ENCODE peak calls at places on chromosomes 6 and 20, in nine cellular contexts. I is ascending aorta; X is tibial nerve; J is K562; M is PC-3; Z is DND-41; G is transverse colon; V is kidney; T is CD4-positive, CD25-positive, alpha-beta regulatory T cell. O is an unnamed sample.

GRCh38 chr6:41939848-41940758 is 1.5 kb downstream of the CCND3 start:
- DNase-seq in M (peak; percentile 36), X (no peak), T (no peak), Z (peak; percentile 57), J (peak; percentile 61), V (no peak), G (peak; percentile 77), I (no peak), O (no peak)

GRCh38 chr20:36344517-36345132 is 38.5 kb downstream of the DLGAP4 start:
- DNase-seq in Z (peak; percentile 64), T (peak; percentile 4), X (peak; percentile 21), J (peak; percentile 68), V (peak; percentile 49), G (peak; percentile 14), I (no peak), M (peak; percentile 72), O (peak; percentile 47)

GRCh38 chr6:113718588-113718987 is 138.6 kb upstream of the MARCKS start:
- DNase-seq in G (no peak), J (no peak), I (no peak), X (no peak), T (no peak), V (no peak), M (no peak), Z (no peak), O (no peak)

GRCh38 chr6:148401581-148401980 is 58.9 kb downstream of the SASH1 start:
- DNase-seq in X (no peak), M (no peak), G (no peak), T (no peak), Z (no peak), I (no peak), V (no peak), J (no peak), O (no peak)

GRCh38 chr6:27668442-27669275 is 195.8 kb upstream of the ZNF184 start:
- DNase-seq in T (no peak), V (no peak), I (no peak), J (peak; percentile 86), X (no peak), G (peak; percentile 23), M (peak; percentile 93), Z (no peak), O (peak; percentile 82)

GRCh38 chr6:169292340-169293124 is 38.9 kb upstream of the THBS2 start:
- DNase-seq in X (peak; percentile 69), J (no peak), M (peak; percentile 57), I (no peak), V (no peak), G (no peak), Z (no peak), T (no peak), O (peak; percentile 76)

GRCh38 chr20:13342469-13343242 is 121.6 kb downstream of the ISM1 start:
- DNase-seq in G (no peak), X (no peak), V (no peak), J (no peak), M (no peak), I (no peak), T (no peak), Z (no peak), O (no peak)

GRCh38 chr6:28553384-28553985 is 27.8 kb downstream of the GPX5 start:
- DNase-seq in Z (no peak), I (no peak), V (no peak), M (no peak), G (no peak), X (no peak), J (no peak), T (no peak), O (no peak)

GRCh38 chr6:41028618-41029486 is 10.2 kb downstream of the UNC5CL start:
- DNase-seq in X (no peak), V (no peak), Z (peak; percentile 73), T (no peak), M (no peak), G (no peak), I (no peak), J (no peak), O (no peak)

GRCh38 chr6:113433506-113433991 is 423.6 kb upstream of the MARCKS start:
- DNase-seq in I (peak; percentile 68), X (peak; percentile 70), J (no peak), M (peak; percentile 66), G (peak; percentile 53), V (peak; percentile 68), T (no peak), Z (no peak), O (peak; percentile 37)

GRCh38 chr6:14885471-14885987 is 360.3 kb upstream of the JARID2 start:
- DNase-seq in X (no peak), Z (no peak), I (no peak), V (no peak), G (no peak), T (no peak), J (peak; percentile 10), M (no peak), O (no peak)

GRCh38 chr6:142927904-142928303 is 17.1 kb downstream of the HIVEP2 start:
- DNase-seq in G (no peak), X (no peak), V (no peak), J (no peak), M (no peak), Z (peak; percentile 47), T (peak; percentile 51), I (no peak), O (no peak)
- H3K4me3 ChIP-seq in G (peak overlapping the region; percentile 59), X (peak overlapping the region; percentile 78), V (peak overlapping the region; percentile 12), J (no peak overlapping the region), M (peak overlapping the region; percentile 80), Z (peak overlapping the region; percentile 33), T (peak overlapping the region; percentile 96), I (peak overlapping the region; percentile 78), O (peak overlapping the region; percentile 45)

DNA sequence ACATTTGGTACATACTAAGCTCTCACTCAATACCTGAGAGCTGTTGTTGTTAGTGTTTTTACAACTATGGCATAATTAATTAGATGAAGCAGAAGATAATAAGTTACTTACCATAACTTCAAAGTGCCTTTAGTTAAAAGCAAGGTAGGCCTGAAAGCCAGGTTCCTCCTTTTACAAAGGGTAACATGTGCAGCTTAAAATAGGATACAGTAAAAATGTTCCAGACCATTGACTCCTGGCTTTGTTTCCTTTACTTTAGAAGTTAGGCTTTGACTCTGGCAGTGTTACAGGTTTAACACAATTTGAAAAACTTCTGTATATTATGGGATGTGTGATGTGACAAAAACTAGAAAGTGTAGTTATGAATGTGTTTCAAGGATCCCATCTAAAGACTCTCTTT is 522.5 kb downstream of the EPM2A start:
- DNase-seq in X (no peak), V (no peak), G (no peak), J (no peak), M (no peak), T (no peak), Z (no peak), I (no peak), O (no peak)
- H3K27ac ChIP-seq in X (no peak overlapping the region), V (no peak overlapping the region), G (no peak overlapping the region), J (no peak overlapping the region), M (no peak overlapping the region), T (no peak overlapping the region), Z (no peak overlapping the region), I (no peak overlapping the region), O (no peak overlapping the region)

GRCh38 chr6:149756261-149756636 is 6.7 kb downstream of the PCMT1 start:
- DNase-seq in G (no peak), J (no peak), V (no peak), M (no peak), I (no peak), X (no peak), T (no peak), Z (no peak), O (no peak)
- H3K4me1 ChIP-seq in G (peaks cover 17% of the 10 kb centered on the region), J (peaks cover 16% of the 10 kb centered on the region), V (no peaks in the 10 kb centered on the region), M (peaks cover 6% of the 10 kb centered on the region), I (peaks cover 3% of the 10 kb centered on the region), X (peaks cover 10% of the 10 kb centered on the region), T (peaks cover 4% of the 10 kb centered on the region), Z (peaks cover 23% of the 10 kb centered on the region), O (no peaks in the 10 kb centered on the region)

GRCh38 chr6:10414766-10415592 is at the start of gene TFAP2A:
- DNase-seq in Z (no peak), J (no peak), V (no peak), I (no peak), X (no peak), T (no peak), G (no peak), M (peak; percentile 91), O (peak; percentile 86)
- H3K4me3 ChIP-seq in Z (no peak within 1 kb of the TSS), J (peak within 1 kb of the TSS; percentile 3), V (peak within 1 kb of the TSS; percentile 43), I (peak within 1 kb of the TSS; percentile 12), X (no peak within 1 kb of the TSS), T (no peak within 1 kb of the TSS), G (peak within 1 kb of the TSS; percentile 9), M (peak within 1 kb of the TSS; percentile 91), O (peak within 1 kb of the TSS; percentile 75)

DNA sequence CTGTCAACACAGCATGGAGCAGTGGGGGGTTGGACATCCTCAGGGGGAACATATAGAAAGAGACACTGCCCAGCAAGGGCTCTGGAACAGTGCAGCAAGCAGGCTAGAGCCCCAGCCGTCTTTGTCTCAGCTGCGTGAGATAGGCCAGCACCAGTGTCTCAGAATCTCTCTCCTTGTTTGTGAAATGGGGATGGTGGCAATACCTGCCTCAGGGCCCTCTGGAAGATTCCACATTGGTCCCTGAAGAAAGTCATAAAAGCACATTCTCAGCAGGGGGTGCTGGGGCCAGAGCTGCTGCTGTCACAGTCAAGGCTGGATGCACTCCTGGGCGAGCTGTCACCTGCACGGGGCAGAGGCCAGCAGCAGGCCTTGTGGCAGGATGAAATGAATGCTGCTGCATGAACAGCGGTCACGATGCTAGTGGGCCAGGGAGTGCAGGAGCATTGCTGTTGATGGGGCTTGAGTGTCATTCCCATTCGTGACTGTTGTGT is 121.7 kb downstream of the SYCP2 start:
- DNase-seq in J (no peak), M (no peak), T (no peak), V (peak; percentile 44), Z (no peak), I (no peak), X (peak; percentile 2), G (no peak), O (no peak)
- H3K27ac ChIP-seq in J (no peak overlapping the region), M (no peak overlapping the region), T (no peak overlapping the region), V (no peak overlapping the region), Z (no peak overlapping the region), I (no peak overlapping the region), X (no peak overlapping the region), G (no peak overlapping the region), O (no peak overlapping the region)

GRCh38 chr6:52538921-52539354 is 37.9 kb downstream of the TRAM2 start:
- DNase-seq in Z (no peak), I (no peak), J (no peak), G (no peak), T (no peak), V (no peak), M (no peak), X (no peak), O (peak; percentile 81)
- H3K4me1 ChIP-seq in Z (peaks cover 72% of the 10 kb centered on the region), I (peaks cover 68% of the 10 kb centered on the region), J (peaks cover 7% of the 10 kb centered on the region), G (peaks cover 28% of the 10 kb centered on the region), T (peaks cover 9% of the 10 kb centered on the region), V (peaks cover 5% of the 10 kb centered on the region), M (peaks cover 41% of the 10 kb centered on the region), X (peaks cover 23% of the 10 kb centered on the region), O (peaks cover 65% of the 10 kb centered on the region)

DNA sequence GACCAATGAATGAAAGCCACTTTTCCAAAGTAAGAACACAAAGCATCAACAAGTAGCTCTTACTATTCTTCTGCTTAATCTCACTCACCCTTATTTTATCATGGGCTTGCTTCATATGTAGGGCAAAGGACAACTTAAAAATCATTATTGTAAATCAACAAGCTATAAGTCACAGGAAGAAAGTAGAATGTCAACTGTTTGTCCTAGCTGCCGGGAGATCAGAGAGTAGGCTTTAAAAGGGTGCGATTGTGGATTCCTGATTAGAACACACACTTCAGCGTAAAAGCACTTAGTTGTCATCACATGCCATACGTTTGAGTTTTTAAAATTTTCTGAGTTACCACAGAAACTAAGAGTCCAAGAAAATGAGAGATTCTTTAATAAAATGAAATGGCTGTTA is 44.4 kb upstream of the NHSL1 start:
- DNase-seq in T (no peak), J (no peak), X (no peak), G (no peak), Z (no peak), M (no peak), V (no peak), I (no peak), O (no peak)
- H3K4me3 ChIP-seq in T (no peak overlapping the region), J (no peak overlapping the region), X (no peak overlapping the region), G (no peak overlapping the region), Z (no peak overlapping the region), M (no peak overlapping the region), V (no peak overlapping the region), I (no peak overlapping the region), O (no peak overlapping the region)